ENCODE peak calls at places on chromosomes 2 and 18, in five cellular contexts. One of them, this sample, is unnamed.

GRCh38 chr2:147515213-147515612 is 329.6 kb upstream of the ACVR2A start:
- DNase-seq in T-cell: no peak
- DNase-seq in AG04449: no peak
- DNase-seq in effector CD8-positive, alpha-beta T cell: no peak
- DNase-seq in dermis microvascular lymphatic vessel endothelial cell: no peak
- DNase-seq in this sample: no peak

GRCh38 chr2:126889501-126890135 is 9.1 kb upstream of the TEX51 start:
- DNase-seq in effector CD8-positive, alpha-beta T cell: no peak
- DNase-seq in dermis microvascular lymphatic vessel endothelial cell: no peak
- DNase-seq in T-cell: no peak
- DNase-seq in AG04449: no peak
- DNase-seq in this sample: no peak

GRCh38 chr2:104876606-104877005 is 22.7 kb downstream of the POU3F3 start:
- DNase-seq in T-cell: no peak
- DNase-seq in AG04449: no peak
- DNase-seq in dermis microvascular lymphatic vessel endothelial cell: no peak
- DNase-seq in effector CD8-positive, alpha-beta T cell: no peak
- DNase-seq in this sample: no peak

GRCh38 chr2:11438555-11439080 is 27.3 kb downstream of the E2F6 start:
- DNase-seq in T-cell: no peak
- DNase-seq in AG04449: no peak
- DNase-seq in dermis microvascular lymphatic vessel endothelial cell: no peak
- DNase-seq in effector CD8-positive, alpha-beta T cell: no peak
- DNase-seq in this sample: no peak

GRCh38 chr2:73225513-73226360 is 7.3 kb downstream of the PRADC1 start:
- DNase-seq in effector CD8-positive, alpha-beta T cell: no peak
- DNase-seq in dermis microvascular lymphatic vessel endothelial cell: no peak
- DNase-seq in AG04449: no peak
- DNase-seq in T-cell: no peak
- DNase-seq in this sample: no peak

GRCh38 chr2:232085179-232085578 is 123.7 kb downstream of the DIS3L2 start:
- DNase-seq in effector CD8-positive, alpha-beta T cell: no peak
- DNase-seq in dermis microvascular lymphatic vessel endothelial cell: no peak
- DNase-seq in T-cell: no peak
- DNase-seq in AG04449: no peak
- DNase-seq in this sample: no peak

GRCh38 chr18:12858961-12859360 is 25.1 kb downstream of the PTPN2 start:
- DNase-seq in effector CD8-positive, alpha-beta T cell: no peak
- DNase-seq in AG04449: no peak
- DNase-seq in dermis microvascular lymphatic vessel endothelial cell: peak; percentile 60
- DNase-seq in T-cell: no peak
- DNase-seq in this sample: no peak

GRCh38 chr2:217804786-217805678 is 197.8 kb downstream of the TNS1 start:
- DNase-seq in effector CD8-positive, alpha-beta T cell: no peak
- DNase-seq in dermis microvascular lymphatic vessel endothelial cell: no peak
- DNase-seq in AG04449: no peak
- DNase-seq in T-cell: no peak
- DNase-seq in this sample: no peak

GRCh38 chr2:232646726-232647125 is 13.3 kb downstream of the EFHD1 start:
- DNase-seq in dermis microvascular lymphatic vessel endothelial cell: no peak
- DNase-seq in effector CD8-positive, alpha-beta T cell: no peak
- DNase-seq in T-cell: no peak
- DNase-seq in AG04449: no peak
- DNase-seq in this sample: no peak

GRCh38 chr18:50080932-50081560 is 113.9 kb downstream of the MYO5B start:
- DNase-seq in AG04449: no peak
- DNase-seq in T-cell: no peak
- DNase-seq in dermis microvascular lymphatic vessel endothelial cell: no peak
- DNase-seq in effector CD8-positive, alpha-beta T cell: no peak
- DNase-seq in this sample: no peak

GRCh38 chr18:45521777-45522176 is 93.5 kb upstream of the SLC14A2 start:
- DNase-seq in AG04449: no peak
- DNase-seq in effector CD8-positive, alpha-beta T cell: no peak
- DNase-seq in T-cell: no peak
- DNase-seq in dermis microvascular lymphatic vessel endothelial cell: no peak
- DNase-seq in this sample: no peak

GRCh38 chr2:28583899-28584553 is 88.2 kb downstream of the PLB1 start:
- DNase-seq in dermis microvascular lymphatic vessel endothelial cell: peak; percentile 66
- DNase-seq in T-cell: peak; percentile 38
- DNase-seq in effector CD8-positive, alpha-beta T cell: no peak
- DNase-seq in AG04449: peak; percentile 55
- DNase-seq in this sample: no peak